ENCODE peak calls at places on chromosomes 4 and X, in six cellular contexts. W is fibroblast of mammary gland; Y is sigmoid colon; V is CD8-positive, alpha-beta memory T cell; J is cardiac muscle cell; N is CD8-positive, alpha-beta T cell. Q is an unnamed sample.

GRCh38 chr4:39855909-39856512 is 121.7 kb downstream of the PDS5A start:
- DNase-seq in J (peak; percentile 13), W (peak; percentile 35), V (no peak), N (no peak), Y (no peak), Q (peak; percentile 55)

GRCh38 chrX:15718283-15718970 is 19.6 kb upstream of the CA5B start:
- DNase-seq in V (no peak), J (no peak), W (no peak), N (no peak), Y (no peak), Q (no peak)

GRCh38 chr4:40422309-40422708 is 87.2 kb downstream of the CHRNA9 start:
- DNase-seq in J (no peak), W (no peak), Y (no peak), N (no peak), V (no peak), Q (no peak)

GRCh38 chr4:152369903-152370296 is 166.0 kb downstream of the FBXW7 start:
- DNase-seq in V (no peak), N (no peak), J (no peak), W (no peak), Y (no peak), Q (no peak)

GRCh38 chr4:2484993-2485392 is 16.1 kb downstream of the RNF4 start:
- DNase-seq in N (peak; percentile 69), W (peak; percentile 49), J (peak; percentile 55), V (peak; percentile 43), Y (peak; percentile 88), Q (no peak)

GRCh38 chr4:25654031-25654970 is 1.4 kb upstream of the SLC34A2 start:
- DNase-seq in W (no peak), Y (no peak), N (no peak), V (no peak), J (peak; percentile 36), Q (no peak)

GRCh38 chrX:46216406-46216805 is 328.8 kb downstream of the ZNF674 start:
- DNase-seq in J (no peak), W (no peak), Y (no peak), N (no peak), V (no peak), Q (no peak)

GRCh38 chrX:18873189-18873791 is 110.6 kb downstream of the PHKA2 start:
- DNase-seq in N (no peak), J (peak; percentile 72), Y (peak; percentile 81), V (no peak), W (peak; percentile 82), Q (peak; percentile 81)

GRCh38 chrX:110159865-110160264 is 157.0 kb downstream of the TMEM164 start:
- DNase-seq in V (no peak), N (no peak), J (no peak), W (no peak), Y (no peak), Q (peak; percentile 19)

GRCh38 chr4:109160494-109160893 is 142.0 kb downstream of the COL25A1 start:
- DNase-seq in Y (no peak), V (no peak), J (no peak), N (no peak), W (no peak), Q (no peak)

GRCh38 chr4:15444276-15444675 is 16.4 kb downstream of the C1QTNF7 start:
- DNase-seq in Y (no peak), V (no peak), J (no peak), W (no peak), N (no peak), Q (no peak)

GRCh38 chr4:8052160-8052691 is 106.4 kb downstream of the ABLIM2 start:
- DNase-seq in W (no peak), J (no peak), N (no peak), V (no peak), Y (no peak), Q (no peak)

GRCh38 chr4:8048856-8049686 is 109.4 kb upstream of the AFAP1 start:
- DNase-seq in J (no peak), Y (no peak), V (no peak), N (no peak), W (no peak), Q (no peak)

GRCh38 chr4:8051644-8052043 is 107.0 kb downstream of the ABLIM2 start:
- DNase-seq in N (no peak), W (no peak), Y (no peak), J (no peak), V (no peak), Q (no peak)

GRCh38 chr4:8050180-8050554 is 108.4 kb downstream of the ABLIM2 start:
- DNase-seq in J (no peak), V (no peak), N (no peak), Y (no peak), W (no peak), Q (no peak)

GRCh38 chr4:8050555-8051206 is 107.9 kb downstream of the ABLIM2 start:
- DNase-seq in J (peak; percentile 78), N (no peak), V (no peak), Y (peak; percentile 93), W (peak; percentile 20), Q (no peak)
- H3K4me3 ChIP-seq in J (no peak overlapping the region), N (no peak overlapping the region), V (no peak overlapping the region), Y (no peak overlapping the region), W (no peak overlapping the region), Q (no peak overlapping the region)

GRCh38 chrX:50818986-50819385 is 5.0 kb upstream of the SHROOM4 start:
- DNase-seq in J (no peak), N (no peak), W (peak; percentile 25), Y (no peak), V (no peak), Q (no peak)

GRCh38 chrX:50812995-50813842 is 775 bp downstream of the SHROOM4 start:
- DNase-seq in J (peak; percentile 66), W (peak; percentile 38), V (no peak), N (no peak), Y (peak; percentile 69), Q (peak; percentile 38)

GRCh38 chrX:50814701-50815476 is 895 bp upstream of the SHROOM4 start:
- DNase-seq in V (no peak), N (no peak), W (peak; percentile 44), J (peak; percentile 51), Y (no peak), Q (peak; percentile 36)

DNA sequence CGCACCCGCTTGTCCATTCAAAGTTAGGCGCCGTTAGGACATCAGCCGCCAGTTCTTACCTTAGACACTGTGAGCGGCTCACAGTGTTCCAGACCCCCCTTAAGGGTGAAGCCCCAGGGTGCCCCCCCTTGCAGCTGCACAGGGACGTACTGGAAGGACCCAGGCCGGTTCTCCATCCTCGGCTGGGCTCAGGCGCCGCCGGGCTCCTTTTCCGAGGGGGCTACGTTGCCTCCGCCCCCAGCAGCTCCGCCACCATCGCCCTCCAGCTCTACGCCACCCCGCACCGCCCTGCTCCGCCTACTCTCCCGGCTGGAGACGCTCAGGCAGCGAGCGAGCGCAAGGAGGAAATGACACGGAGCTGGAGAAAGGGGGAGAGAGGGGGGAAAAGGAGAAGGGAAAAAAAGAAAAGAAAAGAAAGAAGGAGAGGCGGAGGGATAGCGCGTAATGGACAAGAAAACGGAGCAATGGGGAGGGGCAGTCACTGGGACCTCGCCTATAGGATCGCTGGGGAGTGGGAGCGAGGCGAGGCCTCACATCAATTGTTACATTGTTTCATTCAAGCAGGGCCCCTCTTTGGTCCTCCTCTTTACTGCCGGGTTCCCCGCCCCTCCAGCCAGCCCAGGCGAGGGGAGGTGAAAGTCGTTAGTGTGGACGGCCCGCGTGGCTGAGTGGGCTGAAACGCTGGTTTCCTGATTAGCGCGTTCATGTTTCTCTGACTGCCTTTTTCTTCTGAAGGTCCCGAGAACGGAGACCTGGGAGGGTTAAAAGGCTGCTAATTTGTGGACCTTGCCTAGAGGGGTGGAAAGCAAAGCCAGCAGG is at the start of gene SHROOM4:
- DNase-seq in W (peak; percentile 48), V (no peak), Y (peak; percentile 67), N (no peak), J (peak; percentile 73), Q (peak; percentile 41)
- H3K4me3 ChIP-seq in W (peak within 1 kb of the TSS; percentile 51), V (no peak within 1 kb of the TSS), Y (peak within 1 kb of the TSS; percentile 42), N (no peak within 1 kb of the TSS), J (peak within 1 kb of the TSS; percentile 32), Q (peak within 1 kb of the TSS; percentile 39)

GRCh38 chr4:147492761-147493160 is 11.9 kb downstream of the EDNRA start:
- DNase-seq in Y (no peak), J (peak; percentile 88), W (peak; percentile 85), N (no peak), V (no peak), Q (no peak)
- H3K4me3 ChIP-seq in Y (no peak overlapping the region), J (no peak overlapping the region), W (no peak overlapping the region), N (no peak overlapping the region), V (no peak overlapping the region), Q (no peak overlapping the region)

GRCh38 chrX:40088299-40088625 is 9.5 kb downstream of the BCOR start:
- DNase-seq in Y (no peak), W (no peak), N (no peak), V (no peak), J (no peak), Q (no peak)

GRCh38 chrX:40090961-40091360 is 6.8 kb downstream of the BCOR start:
- DNase-seq in N (no peak), J (no peak), W (no peak), V (no peak), Y (no peak), Q (no peak)

GRCh38 chrX:40090050-40090804 is 7.5 kb downstream of the BCOR start:
- DNase-seq in Y (no peak), J (peak; percentile 37), W (no peak), V (no peak), N (no peak), Q (no peak)

GRCh38 chrX:40087574-40088298 is 10.0 kb downstream of the BCOR start:
- DNase-seq in J (no peak), V (no peak), Y (no peak), W (no peak), N (no peak), Q (no peak)

DNA sequence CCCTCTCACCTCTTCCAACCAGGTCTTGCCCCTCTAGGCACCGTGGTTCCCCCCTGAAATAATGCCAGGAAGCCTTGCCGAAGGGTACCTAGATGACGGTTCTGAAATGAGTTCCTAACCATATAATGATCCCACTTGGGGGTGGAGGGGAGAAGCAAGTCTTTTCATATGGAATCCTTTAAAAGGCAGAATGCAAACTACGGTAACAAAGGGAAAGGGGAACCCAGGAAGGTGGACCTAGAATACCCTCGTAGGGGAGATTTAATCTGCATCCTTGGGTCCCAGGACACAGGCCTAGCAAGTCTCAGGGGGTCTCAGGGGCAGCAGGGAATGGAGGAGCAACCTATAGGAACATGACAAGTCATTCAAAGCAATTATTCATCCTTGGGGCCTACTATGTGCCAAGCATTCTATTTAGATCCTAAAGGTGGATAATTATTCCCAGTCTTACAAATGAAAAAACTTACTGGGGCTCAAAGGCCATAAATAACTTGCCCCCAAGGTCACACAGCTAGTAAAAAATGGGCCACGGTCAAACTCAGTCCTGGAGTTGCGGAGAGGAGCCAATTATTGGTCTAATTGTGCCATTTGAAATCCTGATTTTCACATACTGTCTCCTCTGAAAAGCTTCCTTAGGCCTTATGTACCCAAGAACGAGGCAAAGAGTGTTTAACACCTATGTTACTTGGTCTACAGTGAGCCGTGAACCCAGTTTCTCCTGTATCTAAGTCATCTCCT is 8.8 kb downstream of the BCOR start:
- DNase-seq in W (no peak), Y (no peak), J (no peak), N (no peak), V (no peak), Q (no peak)
- H3K4me3 ChIP-seq in W (no peak overlapping the region), Y (no peak overlapping the region), J (no peak overlapping the region), N (no peak overlapping the region), V (no peak overlapping the region), Q (no peak overlapping the region)

GRCh38 chrX:40155617-40156471 is 58.1 kb upstream of the BCOR start:
- DNase-seq in Y (no peak), V (no peak), W (no peak), J (no peak), N (no peak), Q (no peak)
- H3K4me3 ChIP-seq in Y (no peak overlapping the region), V (peak overlapping the region; percentile 43), W (no peak overlapping the region), J (peak overlapping the region; percentile 43), N (peak overlapping the region; percentile 33), Q (no peak overlapping the region)

GRCh38 chr4:81165853-81166430 is 49.1 kb downstream of the PRKG2 start:
- DNase-seq in V (no peak), J (no peak), N (no peak), W (peak; percentile 84), Y (no peak), Q (peak; percentile 33)
- H3K4me3 ChIP-seq in V (no peak overlapping the region), J (no peak overlapping the region), N (no peak overlapping the region), W (no peak overlapping the region), Y (no peak overlapping the region), Q (no peak overlapping the region)